ENCODE peak calls at places on chromosomes 3 and 15, in seven cellular contexts. U, P, R, S, Y, G and H are unnamed samples.

GRCh38 chr15:101439285-101439919 is 50.1 kb downstream of the PCSK6 start:
- DNase-seq in U (peak), P (no peak), R (peak), S (peak), Y (peak), G (no peak), H (no peak)

GRCh38 chr3:100089802-100090668 is 24.3 kb downstream of the FILIP1L start:
- DNase-seq in U (peak), P (no peak), R (no peak), S (no peak), Y (peak), G (peak), H (peak)

GRCh38 chr3:15539066-15539465 is 17.6 kb upstream of the COLQ start:
- DNase-seq in U (no peak), P (no peak), R (no peak), S (no peak), Y (no peak), G (no peak), H (no peak)

GRCh38 chr3:109548192-109548938 is 211.0 kb upstream of the DPPA4 start:
- DNase-seq in U (peak), P (no peak), R (no peak), S (no peak), Y (peak), G (no peak), H (no peak)

GRCh38 chr15:87131067-87131466 is 1051.4 kb downstream of the AGBL1 start:
- DNase-seq in U (no peak), P (no peak), R (no peak), S (no peak), Y (no peak), G (no peak), H (no peak)

GRCh38 chr3:156246939-156247725 is 126.8 kb downstream of the KCNAB1 start:
- DNase-seq in U (peak), P (no peak), R (no peak), S (no peak), Y (no peak), G (no peak), H (no peak)

GRCh38 chr15:71168163-71168832 is 53.0 kb downstream of the THSD4 start:
- DNase-seq in U (no peak), P (no peak), R (no peak), S (no peak), Y (no peak), G (peak), H (no peak)

GRCh38 chr15:28885630-28886430 is at the start of gene APBA2:
- DNase-seq in U (peak), P (no peak), R (no peak), S (peak), Y (peak), G (no peak), H (peak)

GRCh38 chr3:10697918-10698317 is 118.1 kb upstream of the SLC6A11 start:
- DNase-seq in U (no peak), P (no peak), R (no peak), S (no peak), Y (peak), G (no peak), H (peak)

GRCh38 chr3:101903426-101903825 is 54.1 kb downstream of the NFKBIZ start:
- DNase-seq in U (peak), P (no peak), R (no peak), S (no peak), Y (no peak), G (no peak), H (no peak)

GRCh38 chr15:57505949-57506391 is 85.7 kb upstream of the MYZAP start:
- DNase-seq in U (no peak), P (peak), R (peak), S (peak), Y (peak), G (peak), H (peak)

GRCh38 chr3:10283638-10284037 is 9.1 kb downstream of the GHRL start:
- DNase-seq in U (no peak), P (no peak), R (no peak), S (peak), Y (no peak), G (peak), H (no peak)

GRCh38 chr3:106759686-106760085 is 617.6 kb upstream of the CCDC54 start:
- DNase-seq in U (peak), P (no peak), R (no peak), S (no peak), Y (no peak), G (no peak), H (no peak)

GRCh38 chr3:25557641-25558040 is 107.1 kb downstream of the TOP2B start:
- DNase-seq in U (peak), P (no peak), R (no peak), S (no peak), Y (no peak), G (no peak), H (no peak)
- H3K27ac ChIP-seq in U (peak), P (peak), R (no peak), S (no peak), Y (peak), G (no peak), H (no peak)

DNA sequence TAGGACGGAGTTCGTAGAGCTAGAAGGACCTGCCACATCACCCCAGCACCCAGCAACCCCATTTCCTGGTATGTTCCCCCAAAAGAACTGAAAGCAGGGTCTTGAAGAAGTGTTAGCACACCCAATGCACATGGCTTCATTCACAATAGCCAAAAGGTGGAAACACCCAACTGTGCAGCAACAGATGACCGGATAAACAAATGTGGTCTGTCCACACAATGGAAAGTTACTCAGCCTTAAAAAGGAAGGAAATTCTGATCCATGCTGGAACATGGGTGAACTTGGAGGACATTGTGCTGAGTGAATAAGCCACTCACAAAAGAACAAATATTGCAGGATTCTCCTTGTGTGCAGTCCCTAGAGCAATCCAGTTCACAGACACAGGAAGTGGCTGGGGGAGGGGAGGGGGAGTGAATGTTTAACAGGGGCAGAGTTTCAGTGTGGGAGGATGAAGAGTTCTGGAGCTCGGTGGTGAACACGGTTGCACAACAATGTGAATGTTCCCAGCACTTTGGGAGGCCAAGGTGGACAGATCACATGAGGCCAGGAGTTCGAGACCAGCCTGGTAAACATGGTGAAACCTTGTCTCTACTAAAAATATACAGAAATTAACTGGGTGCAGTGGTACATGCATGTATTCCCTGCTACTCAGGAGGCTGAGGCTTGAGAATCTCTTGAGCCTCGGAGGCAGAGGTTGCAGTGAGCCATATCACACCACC is 157.5 kb downstream of the NUP210 start:
- DNase-seq in U (no peak), P (no peak), R (no peak), S (no peak), Y (no peak), G (no peak), H (no peak)
- TF ChIP-seq CTCF in U (no peak), P (no peak), R (no peak), S (no peak), Y (no peak), G (no peak), H (no peak)

GRCh38 chr3:52407779-52408178 is 37.1 kb downstream of the SEMA3G start:
- DNase-seq in U (no peak), P (peak), R (peak), S (peak), Y (no peak), G (no peak), H (no peak)
- H3K27ac ChIP-seq in U (no peak), P (no peak), R (peak), S (no peak), Y (no peak), G (no peak), H (peak)

DNA sequence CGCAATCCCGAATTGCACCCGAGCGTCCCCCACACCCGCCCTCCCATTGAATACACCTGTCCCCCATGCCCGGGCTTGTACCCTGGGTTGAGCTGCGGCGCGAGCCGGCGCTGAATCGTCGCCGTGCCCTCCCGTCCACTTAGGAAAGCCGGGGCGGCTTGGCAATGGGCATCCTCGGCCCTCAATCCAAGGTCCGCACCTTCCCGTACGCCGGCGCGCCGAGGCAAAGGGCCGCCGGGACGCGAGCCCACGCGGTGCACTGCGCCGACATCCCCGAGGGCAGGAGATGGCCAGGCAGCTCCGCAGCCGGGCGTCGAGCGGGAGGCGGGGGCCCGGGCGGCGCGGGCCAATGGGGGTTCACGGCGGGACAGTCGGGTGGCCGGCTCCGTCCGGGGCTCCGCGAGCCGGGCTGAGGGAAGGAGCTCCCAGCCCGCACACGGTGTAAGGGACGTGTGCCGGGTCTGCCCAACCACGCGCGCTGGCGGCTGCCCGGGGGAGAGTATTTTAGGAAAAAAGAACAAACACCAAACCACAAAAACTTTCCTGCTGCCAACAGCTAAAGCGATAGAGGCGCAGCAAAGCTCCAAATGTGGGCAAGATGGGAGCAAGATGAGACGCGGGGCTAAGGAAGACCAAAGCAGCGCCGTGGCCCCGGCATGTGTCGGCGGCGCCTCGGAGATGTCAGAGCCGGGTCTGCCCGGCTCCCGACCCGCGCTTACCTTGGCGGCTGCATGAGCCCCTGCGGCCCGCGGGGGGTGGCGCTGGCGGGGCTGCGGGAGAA is 621 bp downstream of the RGMA start:
- DNase-seq in U (peak), P (no peak), R (no peak), S (peak), Y (no peak), G (no peak), H (peak)
- TF ChIP-seq CTCF in U (no peak), P (no peak), R (peak), S (no peak), Y (no peak), G (no peak), H (peak)

DNA sequence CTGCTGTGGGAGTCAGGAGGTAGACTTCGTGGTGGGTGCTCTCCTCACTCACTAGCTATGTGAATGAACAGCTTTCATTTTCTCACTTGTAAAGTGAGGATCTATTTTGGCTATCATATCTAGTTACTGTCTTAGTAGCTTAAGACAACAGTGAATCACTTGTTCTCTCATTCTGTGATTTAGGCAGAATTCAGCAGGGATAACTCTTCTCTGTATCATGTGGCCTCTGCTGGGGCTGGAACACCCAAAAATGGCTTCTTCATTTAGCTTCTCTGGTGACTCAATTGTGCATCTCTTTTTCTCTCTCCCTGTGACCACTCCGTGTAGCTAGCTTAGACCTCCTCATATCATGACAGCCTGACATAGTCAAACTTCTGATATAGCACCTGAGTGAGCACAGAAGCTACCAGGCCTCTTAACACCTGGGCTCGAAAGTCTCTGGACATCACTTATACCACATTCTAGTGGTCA is 68.4 kb downstream of the BFSP2 start:
- DNase-seq in U (no peak), P (no peak), R (no peak), S (no peak), Y (peak), G (no peak), H (no peak)
- H3K27ac ChIP-seq in U (no peak), P (no peak), R (no peak), S (peak), Y (peak), G (no peak), H (no peak)

GRCh38 chr3:44712455-44713075 is at the start of gene ZNF502:
- DNase-seq in U (peak), P (peak), R (peak), S (peak), Y (peak), G (peak), H (peak)
- TF ChIP-seq CTCF in U (no peak), P (peak), R (peak), S (peak), Y (peak), G (peak), H (peak)

GRCh38 chr3:51929420-51930003 is 12.2 kb downstream of the RRP9 start:
- DNase-seq in U (no peak), P (no peak), R (no peak), S (no peak), Y (no peak), G (no peak), H (peak)
- H3K27ac ChIP-seq in U (no peak), P (no peak), R (no peak), S (no peak), Y (no peak), G (no peak), H (no peak)

DNA sequence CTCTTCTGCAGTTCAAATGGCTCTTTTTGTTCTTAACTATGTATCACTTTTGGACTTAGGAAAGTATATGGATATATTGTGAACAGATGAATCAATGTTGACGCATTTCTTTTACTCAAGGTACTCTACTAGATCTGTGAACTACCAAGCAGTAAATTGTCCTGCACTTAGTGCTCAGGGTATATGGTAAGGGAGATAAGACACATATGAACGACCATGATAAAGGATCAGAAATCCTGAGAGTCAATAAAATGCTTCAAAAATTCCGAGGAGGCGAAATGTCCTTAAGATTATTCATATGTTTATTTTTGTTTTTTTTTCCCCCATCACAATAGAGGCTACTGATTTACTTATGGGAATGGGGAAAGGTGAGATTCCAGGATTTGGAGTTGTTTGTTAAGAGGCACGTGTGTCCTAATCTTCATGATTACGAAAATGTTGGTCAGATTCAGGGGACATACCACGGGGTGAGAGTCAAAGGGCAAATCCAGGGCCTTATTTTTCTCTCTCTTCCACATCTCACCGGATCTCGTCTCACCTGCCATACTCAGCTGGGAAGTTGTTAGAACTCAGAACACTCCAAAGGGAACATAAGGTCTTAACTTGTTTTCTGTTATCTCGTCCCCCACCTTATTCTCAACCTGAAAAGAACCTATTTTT is 475.1 kb upstream of the TBL1XR1 start:
- DNase-seq in U (no peak), P (no peak), R (no peak), S (no peak), Y (no peak), G (no peak), H (no peak)
- TF ChIP-seq CTCF in U (no peak), P (no peak), R (no peak), S (no peak), Y (no peak), G (no peak), H (no peak)

DNA sequence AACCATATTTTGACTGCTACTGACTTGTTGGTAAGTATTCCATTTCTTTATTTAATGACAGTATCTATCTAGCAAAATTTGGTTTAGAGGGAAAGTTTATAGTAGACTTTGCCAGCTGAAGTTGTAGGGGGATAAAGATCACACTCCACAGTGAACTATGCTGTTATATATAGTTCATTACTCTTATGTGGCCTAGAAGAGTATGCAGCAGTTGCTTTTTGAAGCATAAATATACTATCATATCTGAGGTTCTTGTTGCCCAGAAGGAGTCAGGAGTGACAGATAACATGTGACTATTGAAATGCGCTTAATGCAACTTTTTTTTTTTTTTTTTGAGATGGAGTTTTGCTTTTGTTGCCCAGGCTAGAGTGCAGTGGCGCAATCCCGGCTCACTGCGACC is 25.6 kb upstream of the MCF2L2 start:
- DNase-seq in U (no peak), P (no peak), R (no peak), S (no peak), Y (no peak), G (no peak), H (no peak)
- H3K27ac ChIP-seq in U (no peak), P (no peak), R (no peak), S (no peak), Y (no peak), G (peak), H (no peak)